ENCODE peak calls at places on chromosomes 4 and X, in seven cellular contexts. S is GM23248; L is activated CD8-positive, alpha-beta memory T cell treated with anti-CD3 and anti-CD28 coated beads for 48 hours; W is CD4-positive, alpha-beta memory T cell; D is retina; T is choroid plexus epithelial cell; Z is RPMI7951. Y is an unnamed sample.

GRCh38 chrX:22975786-22976185 is 24.0 kb upstream of the DDX53 start:
- DNase-seq in W (no peak), T (no peak), S (no peak), L (no peak), Z (no peak), D (no peak), Y (no peak)

GRCh38 chrX:30246769-30247489 is at the start of gene MAGEB1:
- DNase-seq in Z (peak), T (no peak), L (no peak), S (no peak), D (no peak), W (no peak), Y (no peak)

GRCh38 chrX:153565996-153566580 is 32.9 kb downstream of the CCNQ start:
- DNase-seq in T (no peak), D (peak), W (no peak), Z (no peak), S (no peak), L (no peak), Y (no peak)

GRCh38 chr4:37666625-37667071 is 19.5 kb downstream of the RELL1 start:
- DNase-seq in D (no peak), S (peak), W (no peak), T (peak), L (no peak), Z (peak), Y (no peak)

GRCh38 chr4:168511780-168512467 is 15.1 kb downstream of the PALLD start:
- DNase-seq in W (peak), L (no peak), S (no peak), T (no peak), Z (peak), D (no peak), Y (no peak)

GRCh38 chrX:129779747-129780146 is at the start of gene SASH3:
- DNase-seq in W (peak), T (no peak), L (no peak), Z (no peak), S (no peak), D (no peak), Y (no peak)

GRCh38 chr4:74014332-74014731 is 15.9 kb upstream of the CXCL5 start:
- DNase-seq in Z (no peak), S (peak), W (no peak), T (peak), D (no peak), L (no peak), Y (no peak)

GRCh38 chr4:157127571-157127970 is 51.6 kb downstream of the GLRB start:
- DNase-seq in S (no peak), W (no peak), Z (no peak), T (no peak), L (no peak), D (no peak), Y (no peak)

GRCh38 chrX:68998716-68999115 is 166.5 kb downstream of the PJA1 start:
- DNase-seq in W (no peak), T (no peak), L (no peak), Z (no peak), S (no peak), D (no peak), Y (no peak)

GRCh38 chr4:7769936-7770674 is 169.6 kb downstream of the AFAP1 start:
- DNase-seq in Z (no peak), L (no peak), T (peak), S (peak), W (no peak), D (no peak), Y (no peak)

GRCh38 chr4:6859543-6859942 is 50.1 kb upstream of the TBC1D14 start:
- DNase-seq in D (no peak), T (no peak), S (no peak), L (no peak), W (no peak), Z (no peak), Y (no peak)

GRCh38 chr4:145815626-145816025 is 123.0 kb downstream of the ZNF827 start:
- DNase-seq in Z (no peak), S (peak), L (no peak), T (no peak), D (no peak), W (no peak), Y (no peak)

GRCh38 chrX:16839852-16840460 is 30.2 kb downstream of the RBBP7 start:
- DNase-seq in L (no peak), W (no peak), D (no peak), Z (peak), T (peak), S (peak), Y (no peak)

GRCh38 chr4:10737335-10737734 is 52.8 kb upstream of the CLNK start:
- DNase-seq in W (no peak), Z (no peak), S (peak), L (no peak), T (peak), D (no peak), Y (no peak)

GRCh38 chr4:7902101-7902553 is 37.5 kb downstream of the AFAP1 start:
- DNase-seq in Z (no peak), W (no peak), L (no peak), T (no peak), D (peak), S (no peak), Y (no peak)

GRCh38 chrX:53456254-53456653 is 22.1 kb upstream of the HSD17B10 start:
- DNase-seq in Z (peak), D (no peak), S (peak), L (no peak), T (peak), W (no peak), Y (no peak)

GRCh38 chr4:23384741-23385140 is 505.1 kb downstream of the PPARGC1A start:
- DNase-seq in T (peak), D (no peak), Z (peak), W (no peak), L (no peak), S (no peak), Y (peak)

GRCh38 chr4:152970102-152970820 is 34.1 kb downstream of the FHDC1 start:
- DNase-seq in Z (peak), L (no peak), S (peak), T (peak), W (no peak), D (no peak), Y (no peak)

GRCh38 chr4:88352062-88352461 is 26.6 kb upstream of the HERC6 start:
- DNase-seq in L (no peak), W (no peak), S (peak), D (no peak), Z (peak), T (peak), Y (no peak)

GRCh38 chr4:16676247-16676646 is 222.2 kb downstream of the LDB2 start:
- DNase-seq in S (no peak), Z (no peak), D (peak), T (no peak), L (no peak), W (no peak), Y (no peak)

GRCh38 chr4:48799157-48799556 is 19.1 kb upstream of the FRYL start:
- DNase-seq in S (no peak), D (no peak), T (no peak), L (no peak), Z (no peak), W (no peak), Y (no peak)

GRCh38 chrX:12390301-12390700 is 252.0 kb downstream of the FRMPD4 start:
- DNase-seq in Z (peak), D (no peak), W (no peak), L (no peak), S (peak), T (no peak), Y (no peak)

GRCh38 chrX:123425471-123425870 is 241.4 kb downstream of the GRIA3 start:
- DNase-seq in S (peak), D (no peak), Z (peak), L (no peak), T (peak), W (no peak), Y (no peak)

GRCh38 chr4:14641871-14642270 is 360.4 kb upstream of the CPEB2 start:
- DNase-seq in L (no peak), S (no peak), Z (no peak), T (no peak), W (no peak), D (no peak), Y (no peak)

GRCh38 chr4:4549534-4549933 is 7.7 kb upstream of the STX18 start:
- DNase-seq in W (no peak), S (no peak), D (no peak), T (no peak), L (no peak), Z (peak), Y (no peak)

Y was measured in foreskin melanocyte.